ENCODE peak calls at places on chromosomes 3 and 15, in seven cellular contexts. B is endothelial cell of umbilical vein; T is uterus; N is activated CD4-positive, alpha-beta T cell treated with anti-CD3 and anti-CD28 coated beads, Interleukin-2, amount 50 U/mL, for 48 hours; K is CD8-positive, alpha-beta T cell; C is sciatic nerve; Q is GM12878. S is an unnamed sample.

GRCh38 chr3:181770296-181770695 is 58.6 kb downstream of the SOX2 start:
- DNase-seq in B (no peak), T (no peak), N (no peak), K (no peak), C (no peak), Q (no peak), S (no peak)

GRCh38 chr3:126554560-126555525 is 3.9 kb downstream of the C3orf22 start:
- DNase-seq in B (no peak), T (peak), N (no peak), K (no peak), C (peak), Q (no peak), S (no peak)

GRCh38 chr15:97446138-97446537 is 514.4 kb upstream of the ARRDC4 start:
- DNase-seq in B (no peak), T (no peak), N (no peak), K (no peak), C (no peak), Q (no peak), S (no peak)

GRCh38 chr15:93852761-93853160 is 378.6 kb upstream of the MCTP2 start:
- DNase-seq in B (no peak), T (no peak), N (no peak), K (no peak), C (no peak), Q (no peak), S (no peak)

GRCh38 chr3:70352215-70352614 is 39.8 kb upstream of the MDFIC2 start:
- DNase-seq in B (no peak), T (no peak), N (no peak), K (no peak), C (no peak), Q (no peak), S (no peak)

GRCh38 chr3:26438981-26439884 is 183.3 kb upstream of the LRRC3B start:
- DNase-seq in B (no peak), T (no peak), N (no peak), K (no peak), C (no peak), Q (no peak), S (no peak)

GRCh38 chr3:120640231-120640630 is 41.8 kb downstream of the HGD start:
- DNase-seq in B (no peak), T (no peak), N (no peak), K (no peak), C (no peak), Q (no peak), S (no peak)

GRCh38 chr3:173253471-173253870 is 112.4 kb upstream of the SPATA16 start:
- DNase-seq in B (no peak), T (no peak), N (no peak), K (no peak), C (no peak), Q (no peak), S (no peak)

GRCh38 chr3:141530133-141530768 is 43.4 kb downstream of the RASA2 start:
- DNase-seq in B (peak), T (no peak), N (no peak), K (no peak), C (no peak), Q (no peak), S (no peak)

GRCh38 chr15:49223536-49224274 is 53.7 kb downstream of the GALK2 start:
- DNase-seq in B (no peak), T (no peak), N (no peak), K (no peak), C (no peak), Q (no peak), S (no peak)

GRCh38 chr3:42351221-42351620 is 59.2 kb downstream of the LYZL4 start:
- DNase-seq in B (no peak), T (no peak), N (no peak), K (no peak), C (no peak), Q (no peak), S (no peak)

GRCh38 chr15:68042156-68042854 is 11.8 kb upstream of the PIAS1 start:
- DNase-seq in B (no peak), T (no peak), N (no peak), K (no peak), C (no peak), Q (no peak), S (no peak)

GRCh38 chr3:23495507-23495906 is 292.4 kb downstream of the UBE2E2 start:
- DNase-seq in B (peak), T (no peak), N (no peak), K (no peak), C (no peak), Q (no peak), S (no peak)

GRCh38 chr15:52095597-52096262 is 16.8 kb downstream of the BCL2L10 start:
- DNase-seq in B (peak), T (no peak), N (no peak), K (no peak), C (no peak), Q (no peak), S (no peak)

GRCh38 chr3:2558828-2559227 is 460.2 kb downstream of the CNTN4 start:
- DNase-seq in B (no peak), T (no peak), N (no peak), K (no peak), C (no peak), Q (no peak), S (no peak)

GRCh38 chr3:142278451-142278850 is 53.1 kb upstream of the GK5 start:
- DNase-seq in B (no peak), T (no peak), N (no peak), K (no peak), C (no peak), Q (no peak), S (no peak)

GRCh38 chr3:39941941-39942340 is 132.5 kb downstream of the MYRIP start:
- DNase-seq in B (peak), T (no peak), N (no peak), K (no peak), C (no peak), Q (no peak), S (no peak)